ENCODE peak calls at places on chromosomes 5 and 9, in ten cellular contexts. H, I, G, Z, K, Y, U, N, C and W are unnamed samples.

GRCh38 chr5:132372122-132372521 is 2.6 kb downstream of the SLC22A5 start:
- DNase-seq in H (no peak), C (no peak), Z (no peak), I (no peak), G (no peak), N (no peak), U (no peak), K (no peak), Y (no peak), W (no peak)

GRCh38 chr5:134510970-134511795 is 14.3 kb upstream of the JADE2 start:
- DNase-seq in G (peak; percentile 27), Z (no peak), U (peak; percentile 29), C (peak; percentile 90), I (no peak), N (peak; percentile 99), H (no peak), K (no peak), Y (no peak), W (peak; percentile 69)

GRCh38 chr9:137369111-137369787 is 53.7 kb downstream of the EXD3 start:
- DNase-seq in Z (no peak), H (no peak), C (no peak), K (peak; percentile 18), I (no peak), U (no peak), Y (no peak), G (no peak), N (no peak), W (no peak)

GRCh38 chr9:33311953-33312352 is 21.6 kb downstream of the NFX1 start:
- DNase-seq in Z (no peak), H (no peak), C (no peak), U (peak; percentile 21), Y (no peak), K (no peak), G (no peak), I (no peak), N (no peak), W (no peak)

GRCh38 chr5:174411513-174411819 is 312.9 kb upstream of the MSX2 start:
- DNase-seq in U (no peak), K (no peak), N (peak; percentile 32), I (no peak), Z (no peak), C (no peak), H (no peak), Y (no peak), G (no peak), W (no peak)

GRCh38 chr5:89849819-89850515 is 559.6 kb downstream of the CETN3 start:
- DNase-seq in C (no peak), N (peak; percentile 45), H (peak; percentile 30), Z (no peak), G (peak; percentile 74), Y (no peak), K (no peak), I (no peak), U (no peak), W (no peak)

GRCh38 chr5:96250782-96251181 is 182.3 kb downstream of the PCSK1 start:
- DNase-seq in H (no peak), K (no peak), C (no peak), Y (no peak), N (no peak), G (no peak), I (no peak), U (no peak), Z (no peak), W (no peak)

GRCh38 chr5:16877267-16877935 is 58.7 kb downstream of the MYO10 start:
- DNase-seq in K (no peak), C (no peak), Z (no peak), H (no peak), G (no peak), Y (no peak), U (no peak), I (no peak), N (no peak), W (no peak)

GRCh38 chr5:77301447-77301878 is 91.0 kb downstream of the PDE8B start:
- DNase-seq in U (peak; percentile 86), G (no peak), N (no peak), Z (no peak), K (no peak), H (no peak), I (no peak), Y (peak; percentile 39), C (no peak), W (peak; percentile 34)

GRCh38 chr5:107564896-107565295 is 105.8 kb downstream of the EFNA5 start:
- DNase-seq in G (peak; percentile 58), I (no peak), Z (no peak), N (no peak), H (no peak), U (no peak), Y (no peak), K (no peak), C (no peak), W (no peak)

GRCh38 chr9:112654282-112654681 is 63.6 kb downstream of the INIP start:
- DNase-seq in N (peak; percentile 56), G (no peak), K (no peak), Y (no peak), H (no peak), I (no peak), C (no peak), U (no peak), Z (no peak), W (no peak)

GRCh38 chr9:4614627-4615026 is 47.5 kb upstream of the PLPP6 start:
- DNase-seq in H (no peak), N (no peak), Y (no peak), K (no peak), U (no peak), I (no peak), Z (no peak), G (no peak), C (no peak), W (no peak)

DNA sequence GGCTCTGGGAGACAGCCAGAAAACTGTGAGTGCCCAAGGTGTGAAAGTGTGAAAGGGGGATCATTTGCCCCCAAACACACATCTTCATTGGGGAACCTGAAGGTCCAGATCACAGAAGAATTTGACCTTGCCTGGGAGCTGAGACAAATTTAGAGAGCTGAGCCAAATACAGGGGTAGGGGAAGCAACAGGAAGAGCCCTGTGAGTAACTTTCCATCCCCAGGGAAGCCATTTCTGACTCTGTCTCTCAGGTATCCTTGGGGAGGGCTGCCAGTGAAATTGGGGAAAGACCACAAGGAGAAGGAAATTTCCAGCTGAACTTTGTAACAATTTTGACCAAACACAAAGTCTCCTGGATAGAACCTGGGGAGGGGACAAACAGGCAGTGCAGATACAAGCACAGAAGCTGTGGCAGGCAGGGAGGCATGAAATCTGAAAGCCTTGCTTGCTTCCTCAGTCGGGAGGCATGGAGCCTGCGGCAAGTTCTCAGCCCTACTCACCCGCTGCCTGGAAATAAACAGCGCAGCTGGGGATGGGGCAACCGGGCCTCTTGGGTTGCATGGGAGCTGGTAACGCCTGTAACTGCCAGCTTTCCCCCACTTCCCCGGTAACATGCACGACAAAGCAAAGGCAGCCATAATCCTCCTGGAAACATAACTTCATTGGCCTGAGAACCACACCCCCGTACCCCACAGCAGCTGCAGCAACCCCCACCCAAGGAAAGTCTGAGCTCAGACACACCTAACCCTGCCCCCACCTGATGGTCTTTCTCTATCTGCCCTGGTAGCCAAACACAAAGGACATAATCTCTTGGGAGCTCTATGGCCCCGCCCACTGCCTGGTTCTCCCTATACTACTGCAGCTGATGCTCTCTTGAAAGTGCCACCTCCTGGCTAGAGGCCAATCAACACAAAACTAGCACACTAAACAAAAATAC is 31.4 kb upstream of the ZCCHC9 start:
- DNase-seq in U (no peak), C (no peak), N (peak; percentile 72), Y (no peak), I (no peak), Z (no peak), K (no peak), G (no peak), H (no peak), W (no peak)
- H3K4me3 ChIP-seq in U (no peak overlapping the region), C (no peak overlapping the region), N (no peak overlapping the region), Y (no peak overlapping the region), I (no peak overlapping the region), Z (no peak overlapping the region), K (no peak overlapping the region), G (no peak overlapping the region), H (no peak overlapping the region), W (no peak overlapping the region)

DNA sequence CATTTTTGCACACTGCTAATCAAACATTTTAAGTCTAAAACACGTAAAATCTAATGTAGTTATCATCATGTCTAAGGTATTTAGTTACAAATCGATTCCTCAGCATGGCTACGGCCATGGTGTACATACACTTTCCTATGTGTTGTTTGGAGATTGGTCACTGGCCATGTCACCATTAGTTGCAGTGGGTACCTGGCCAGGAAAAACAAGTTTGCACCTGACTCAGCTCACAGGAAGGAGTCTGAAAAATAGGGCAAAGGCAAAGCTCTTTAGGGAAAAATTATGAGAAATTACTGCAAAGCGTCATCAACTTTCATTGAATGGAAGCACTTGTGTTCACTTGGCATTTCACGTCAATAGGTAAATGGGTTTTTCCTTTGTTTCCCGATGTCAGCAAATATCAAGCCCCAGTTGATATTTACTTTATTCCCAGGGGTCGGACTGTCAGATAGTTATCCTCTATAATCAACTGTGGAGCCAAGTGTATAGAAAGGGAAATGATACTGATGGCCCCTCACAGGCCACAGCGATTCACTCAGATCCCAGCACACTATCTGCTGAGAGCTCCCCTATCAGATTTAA is 626.0 kb upstream of the ADAMTS16 start:
- DNase-seq in Y (no peak), U (no peak), C (peak; percentile 69), I (no peak), N (no peak), K (no peak), Z (no peak), H (no peak), G (no peak), W (peak; percentile 26)
- H3K4me3 ChIP-seq in Y (no peak overlapping the region), U (no peak overlapping the region), C (no peak overlapping the region), I (no peak overlapping the region), N (no peak overlapping the region), K (no peak overlapping the region), Z (no peak overlapping the region), H (no peak overlapping the region), G (no peak overlapping the region), W (no peak overlapping the region)

DNA sequence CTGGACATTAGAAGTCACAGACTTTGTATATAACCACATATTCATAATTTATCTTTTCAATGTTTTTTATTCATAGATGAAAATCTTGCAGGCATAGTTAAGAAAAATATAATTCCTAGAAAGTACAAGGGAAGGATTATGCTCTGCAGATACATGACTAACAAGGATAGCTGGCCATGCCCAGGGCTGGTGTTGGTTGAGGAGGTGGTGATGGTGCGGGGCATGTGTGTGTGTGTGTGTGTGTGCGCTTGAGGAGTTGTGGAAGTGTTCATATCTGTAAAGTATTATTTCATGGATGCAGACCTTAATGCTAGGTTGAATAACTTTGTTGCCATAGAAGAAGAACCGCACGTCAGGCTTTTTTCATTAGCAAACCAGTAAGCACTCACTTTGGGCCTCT is 1.3 kb downstream of the S1PR3 start:
- DNase-seq in N (no peak), G (peak; percentile 39), H (no peak), U (no peak), Y (no peak), C (no peak), K (no peak), Z (no peak), I (no peak), W (no peak)
- H3K4me3 ChIP-seq in N (peak overlapping the region; percentile 95), G (peak overlapping the region; percentile 91), H (no peak overlapping the region), U (peak overlapping the region; percentile 100), Y (peak overlapping the region; percentile 73), C (no peak overlapping the region), K (peak overlapping the region; percentile 94), Z (no peak overlapping the region), I (peak overlapping the region; percentile 90), W (peak overlapping the region; percentile 67)

DNA sequence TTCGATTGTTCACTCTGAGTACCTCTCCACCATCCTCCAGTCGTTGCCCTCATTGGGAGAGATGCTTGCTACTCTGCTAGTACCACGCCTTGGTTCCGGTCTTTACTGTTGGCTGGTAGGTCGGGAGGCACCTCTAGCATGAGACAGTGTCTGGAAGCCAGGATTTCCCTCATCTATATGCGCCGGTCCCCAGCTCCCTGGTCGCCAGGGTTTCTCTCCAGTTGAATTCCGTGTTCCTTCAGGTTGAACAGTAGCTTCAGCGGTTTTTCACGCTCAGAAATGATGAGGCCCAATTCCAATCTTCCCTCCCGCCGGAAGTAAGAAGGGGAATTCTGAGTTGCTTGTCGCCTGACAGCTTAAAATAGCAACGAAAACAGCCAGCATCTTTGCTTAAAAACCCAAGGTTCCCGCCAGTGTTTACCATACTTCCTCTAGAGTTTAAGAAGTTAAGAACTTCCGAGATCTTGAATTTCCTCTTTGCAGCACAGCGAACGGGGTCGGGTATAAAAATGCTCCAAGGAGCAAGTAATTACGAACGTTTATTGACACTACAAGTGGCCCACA is 1.3 kb upstream of the ST8SIA4 start:
- DNase-seq in G (no peak), C (no peak), K (peak; percentile 25), H (peak; percentile 69), U (no peak), I (peak; percentile 26), Z (peak; percentile 55), N (peak; percentile 4), Y (no peak), W (no peak)
- H3K4me3 ChIP-seq in G (no peak overlapping the region), C (no peak overlapping the region), K (peak overlapping the region; percentile 65), H (peak overlapping the region; percentile 78), U (no peak overlapping the region), I (peak overlapping the region; percentile 54), Z (peak overlapping the region; percentile 72), N (no peak overlapping the region), Y (no peak overlapping the region), W (no peak overlapping the region)